ENCODE peak calls at places on chromosomes 6 and 20, in four cellular contexts. Z, S, C and U are unnamed samples.

GRCh38 chr6:72246926-72247325 is 360.6 kb downstream of the RIMS1 start:
- DNase-seq in C (no peak), Z (no peak), S (no peak), U (no peak)

GRCh38 chr20:57659789-57660509 is 39.7 kb upstream of the ZBP1 start:
- DNase-seq in C (no peak), Z (no peak), S (peak; percentile 52), U (no peak)

GRCh38 chr6:84055646-84056045 is 22.1 kb downstream of the MRAP2 start:
- DNase-seq in S (no peak), C (no peak), Z (no peak), U (no peak)

GRCh38 chr6:73586416-73586974 is 65.7 kb upstream of the EEF1A1 start:
- DNase-seq in Z (peak; percentile 9), C (no peak), S (no peak), U (no peak)

GRCh38 chr20:42494290-42494689 is 695.4 kb downstream of the PTPRT start:
- DNase-seq in Z (no peak), S (no peak), C (no peak), U (peak; percentile 17)

GRCh38 chr6:10412948-10413849 is 1.7 kb downstream of the TFAP2A start:
- DNase-seq in Z (no peak), C (no peak), S (no peak), U (peak; percentile 48)

GRCh38 chr6:166467436-166468000 is 84.8 kb upstream of the MPC1 start:
- DNase-seq in Z (no peak), C (peak; percentile 97), S (no peak), U (no peak)

GRCh38 chr6:143759666-143760065 is 81.9 kb downstream of the PHACTR2 start:
- DNase-seq in C (no peak), S (no peak), Z (no peak), U (no peak)

GRCh38 chr20:1171461-1172093 is 13.2 kb downstream of the TMEM74B start:
- DNase-seq in C (no peak), S (no peak), Z (no peak), U (no peak)

GRCh38 chr20:51831891-51832675 is 29.8 kb upstream of the SALL4 start:
- DNase-seq in S (no peak), Z (no peak), C (no peak), U (no peak)

GRCh38 chr20:25081730-25082497 is at the start of gene VSX1:
- DNase-seq in C (no peak), Z (no peak), S (no peak), U (no peak)

GRCh38 chr20:44354979-44355502 is 458 bp upstream of the HNF4A start:
- DNase-seq in Z (no peak), S (no peak), C (no peak), U (no peak)

GRCh38 chr20:63745424-63745805 is 5.8 kb downstream of the SLC2A4RG start:
- DNase-seq in S (no peak), C (no peak), Z (no peak), U (no peak)

GRCh38 chr6:118663993-118664985 is 12.9 kb upstream of the CEP85L start:
- DNase-seq in S (no peak), C (no peak), Z (no peak), U (no peak)

GRCh38 chr6:44047179-44047546 is 80.1 kb downstream of the MRPL14 start:
- DNase-seq in S (no peak), Z (no peak), C (no peak), U (no peak)